ENCODE peak calls at places on chromosomes 2 and 18, in six cellular contexts. One of them, this sample, is unnamed.

GRCh38 chr18:36323421-36323820 is 25.9 kb downstream of the FHOD3 start:
- DNase-seq in left ventricle myocardium inferior: no peak
- DNase-seq in stimulated activated CD8-positive, alpha-beta memory T cell treated with anti-CD3 and anti-CD28 coated beads, Interleukin-15, amount 100 ng/mL, for 48 hours: no peak
- DNase-seq in stimulated activated CD4-positive, alpha-beta T cell treated with anti-CD3 and anti-CD28 coated beads, Interleukin-4, amount 100 ng/mL, for 48 hours: no peak
- DNase-seq in naive B cell: no peak
- DNase-seq in G401: no peak
- DNase-seq in this sample: no peak

GRCh38 chr2:216665717-216666116 is 29.6 kb downstream of the IGFBP5 start:
- DNase-seq in left ventricle myocardium inferior: no peak
- DNase-seq in stimulated activated CD4-positive, alpha-beta T cell treated with anti-CD3 and anti-CD28 coated beads, Interleukin-4, amount 100 ng/mL, for 48 hours: no peak
- DNase-seq in G401: no peak
- DNase-seq in naive B cell: no peak
- DNase-seq in stimulated activated CD8-positive, alpha-beta memory T cell treated with anti-CD3 and anti-CD28 coated beads, Interleukin-15, amount 100 ng/mL, for 48 hours: no peak
- DNase-seq in this sample: no peak

GRCh38 chr2:10238396-10238795 is 64.3 kb upstream of the HPCAL1 start:
- DNase-seq in stimulated activated CD8-positive, alpha-beta memory T cell treated with anti-CD3 and anti-CD28 coated beads, Interleukin-15, amount 100 ng/mL, for 48 hours: no peak
- DNase-seq in left ventricle myocardium inferior: peak
- DNase-seq in stimulated activated CD4-positive, alpha-beta T cell treated with anti-CD3 and anti-CD28 coated beads, Interleukin-4, amount 100 ng/mL, for 48 hours: no peak
- DNase-seq in G401: no peak
- DNase-seq in naive B cell: no peak
- DNase-seq in this sample: no peak

GRCh38 chr2:226977775-226978190 is 141.9 kb downstream of the RHBDD1 start:
- DNase-seq in naive B cell: no peak
- DNase-seq in stimulated activated CD8-positive, alpha-beta memory T cell treated with anti-CD3 and anti-CD28 coated beads, Interleukin-15, amount 100 ng/mL, for 48 hours: no peak
- DNase-seq in left ventricle myocardium inferior: no peak
- DNase-seq in stimulated activated CD4-positive, alpha-beta T cell treated with anti-CD3 and anti-CD28 coated beads, Interleukin-4, amount 100 ng/mL, for 48 hours: no peak
- DNase-seq in G401: peak
- DNase-seq in this sample: no peak

GRCh38 chr2:147511491-147511948 is 333.3 kb upstream of the ACVR2A start:
- DNase-seq in stimulated activated CD8-positive, alpha-beta memory T cell treated with anti-CD3 and anti-CD28 coated beads, Interleukin-15, amount 100 ng/mL, for 48 hours: no peak
- DNase-seq in stimulated activated CD4-positive, alpha-beta T cell treated with anti-CD3 and anti-CD28 coated beads, Interleukin-4, amount 100 ng/mL, for 48 hours: no peak
- DNase-seq in naive B cell: no peak
- DNase-seq in G401: no peak
- DNase-seq in left ventricle myocardium inferior: peak
- DNase-seq in this sample: no peak

GRCh38 chr2:220811952-220812570 is 760.0 kb downstream of the EPHA4 start:
- DNase-seq in left ventricle myocardium inferior: no peak
- DNase-seq in stimulated activated CD8-positive, alpha-beta memory T cell treated with anti-CD3 and anti-CD28 coated beads, Interleukin-15, amount 100 ng/mL, for 48 hours: no peak
- DNase-seq in stimulated activated CD4-positive, alpha-beta T cell treated with anti-CD3 and anti-CD28 coated beads, Interleukin-4, amount 100 ng/mL, for 48 hours: no peak
- DNase-seq in naive B cell: no peak
- DNase-seq in G401: no peak
- DNase-seq in this sample: no peak

GRCh38 chr2:169966449-169966848 is 139.2 kb downstream of the UBR3 start:
- DNase-seq in naive B cell: no peak
- DNase-seq in stimulated activated CD4-positive, alpha-beta T cell treated with anti-CD3 and anti-CD28 coated beads, Interleukin-4, amount 100 ng/mL, for 48 hours: no peak
- DNase-seq in stimulated activated CD8-positive, alpha-beta memory T cell treated with anti-CD3 and anti-CD28 coated beads, Interleukin-15, amount 100 ng/mL, for 48 hours: no peak
- DNase-seq in left ventricle myocardium inferior: no peak
- DNase-seq in G401: no peak
- DNase-seq in this sample: no peak

GRCh38 chr2:216643986-216644662 is 10.9 kb downstream of the IGFBP2 start:
- DNase-seq in G401: no peak
- DNase-seq in left ventricle myocardium inferior: no peak
- DNase-seq in stimulated activated CD8-positive, alpha-beta memory T cell treated with anti-CD3 and anti-CD28 coated beads, Interleukin-15, amount 100 ng/mL, for 48 hours: no peak
- DNase-seq in stimulated activated CD4-positive, alpha-beta T cell treated with anti-CD3 and anti-CD28 coated beads, Interleukin-4, amount 100 ng/mL, for 48 hours: no peak
- DNase-seq in naive B cell: no peak
- DNase-seq in this sample: no peak

GRCh38 chr2:148914463-148914862 is 39.4 kb downstream of the KIF5C start:
- DNase-seq in naive B cell: no peak
- DNase-seq in G401: peak
- DNase-seq in stimulated activated CD8-positive, alpha-beta memory T cell treated with anti-CD3 and anti-CD28 coated beads, Interleukin-15, amount 100 ng/mL, for 48 hours: no peak
- DNase-seq in left ventricle myocardium inferior: no peak
- DNase-seq in stimulated activated CD4-positive, alpha-beta T cell treated with anti-CD3 and anti-CD28 coated beads, Interleukin-4, amount 100 ng/mL, for 48 hours: no peak
- DNase-seq in this sample: no peak

GRCh38 chr2:158692372-158693103 is 102.6 kb upstream of the DAPL1 start:
- DNase-seq in stimulated activated CD4-positive, alpha-beta T cell treated with anti-CD3 and anti-CD28 coated beads, Interleukin-4, amount 100 ng/mL, for 48 hours: no peak
- DNase-seq in stimulated activated CD8-positive, alpha-beta memory T cell treated with anti-CD3 and anti-CD28 coated beads, Interleukin-15, amount 100 ng/mL, for 48 hours: no peak
- DNase-seq in left ventricle myocardium inferior: no peak
- DNase-seq in naive B cell: no peak
- DNase-seq in G401: no peak
- DNase-seq in this sample: no peak

GRCh38 chr18:35776481-35776880 is 194.9 kb downstream of the GALNT1 start:
- DNase-seq in stimulated activated CD4-positive, alpha-beta T cell treated with anti-CD3 and anti-CD28 coated beads, Interleukin-4, amount 100 ng/mL, for 48 hours: no peak
- DNase-seq in G401: no peak
- DNase-seq in left ventricle myocardium inferior: no peak
- DNase-seq in naive B cell: no peak
- DNase-seq in stimulated activated CD8-positive, alpha-beta memory T cell treated with anti-CD3 and anti-CD28 coated beads, Interleukin-15, amount 100 ng/mL, for 48 hours: no peak
- DNase-seq in this sample: no peak

GRCh38 chr18:79385326-79385725 is 10.4 kb upstream of the NFATC1 start:
- DNase-seq in G401: no peak
- DNase-seq in left ventricle myocardium inferior: no peak
- DNase-seq in naive B cell: no peak
- DNase-seq in stimulated activated CD8-positive, alpha-beta memory T cell treated with anti-CD3 and anti-CD28 coated beads, Interleukin-15, amount 100 ng/mL, for 48 hours: no peak
- DNase-seq in stimulated activated CD4-positive, alpha-beta T cell treated with anti-CD3 and anti-CD28 coated beads, Interleukin-4, amount 100 ng/mL, for 48 hours: no peak
- DNase-seq in this sample: no peak

GRCh38 chr2:112685167-112685884 is 35.5 kb upstream of the NT5DC4 start:
- DNase-seq in naive B cell: no peak
- DNase-seq in stimulated activated CD8-positive, alpha-beta memory T cell treated with anti-CD3 and anti-CD28 coated beads, Interleukin-15, amount 100 ng/mL, for 48 hours: no peak
- DNase-seq in left ventricle myocardium inferior: no peak
- DNase-seq in stimulated activated CD4-positive, alpha-beta T cell treated with anti-CD3 and anti-CD28 coated beads, Interleukin-4, amount 100 ng/mL, for 48 hours: no peak
- DNase-seq in G401: no peak
- DNase-seq in this sample: no peak

GRCh38 chr2:9205963-9206948 is at the start of gene ASAP2:
- DNase-seq in stimulated activated CD4-positive, alpha-beta T cell treated with anti-CD3 and anti-CD28 coated beads, Interleukin-4, amount 100 ng/mL, for 48 hours: peak
- DNase-seq in stimulated activated CD8-positive, alpha-beta memory T cell treated with anti-CD3 and anti-CD28 coated beads, Interleukin-15, amount 100 ng/mL, for 48 hours: peak
- DNase-seq in naive B cell: peak
- DNase-seq in left ventricle myocardium inferior: peak
- DNase-seq in G401: peak
- DNase-seq in this sample: peak

GRCh38 chr18:79366177-79367094 is 29.3 kb upstream of the NFATC1 start:
- DNase-seq in stimulated activated CD4-positive, alpha-beta T cell treated with anti-CD3 and anti-CD28 coated beads, Interleukin-4, amount 100 ng/mL, for 48 hours: no peak
- DNase-seq in left ventricle myocardium inferior: no peak
- DNase-seq in G401: no peak
- DNase-seq in stimulated activated CD8-positive, alpha-beta memory T cell treated with anti-CD3 and anti-CD28 coated beads, Interleukin-15, amount 100 ng/mL, for 48 hours: no peak
- DNase-seq in naive B cell: no peak
- DNase-seq in this sample: no peak

GRCh38 chr2:197704434-197705142 is 581 bp upstream of the MARS2 start:
- DNase-seq in naive B cell: no peak
- DNase-seq in G401: no peak
- DNase-seq in stimulated activated CD4-positive, alpha-beta T cell treated with anti-CD3 and anti-CD28 coated beads, Interleukin-4, amount 100 ng/mL, for 48 hours: no peak
- DNase-seq in stimulated activated CD8-positive, alpha-beta memory T cell treated with anti-CD3 and anti-CD28 coated beads, Interleukin-15, amount 100 ng/mL, for 48 hours: no peak
- DNase-seq in left ventricle myocardium inferior: no peak
- DNase-seq in this sample: no peak

GRCh38 chr18:3383381-3383915 is 66.5 kb upstream of the TGIF1 start:
- DNase-seq in naive B cell: no peak
- DNase-seq in G401: peak
- DNase-seq in stimulated activated CD4-positive, alpha-beta T cell treated with anti-CD3 and anti-CD28 coated beads, Interleukin-4, amount 100 ng/mL, for 48 hours: no peak
- DNase-seq in left ventricle myocardium inferior: no peak
- DNase-seq in stimulated activated CD8-positive, alpha-beta memory T cell treated with anti-CD3 and anti-CD28 coated beads, Interleukin-15, amount 100 ng/mL, for 48 hours: no peak
- DNase-seq in this sample: no peak

GRCh38 chr2:138029238-138029637 is 65.0 kb downstream of the HNMT start:
- DNase-seq in stimulated activated CD8-positive, alpha-beta memory T cell treated with anti-CD3 and anti-CD28 coated beads, Interleukin-15, amount 100 ng/mL, for 48 hours: no peak
- DNase-seq in naive B cell: no peak
- DNase-seq in left ventricle myocardium inferior: peak
- DNase-seq in G401: no peak
- DNase-seq in stimulated activated CD4-positive, alpha-beta T cell treated with anti-CD3 and anti-CD28 coated beads, Interleukin-4, amount 100 ng/mL, for 48 hours: no peak
- DNase-seq in this sample: no peak

GRCh38 chr2:54967269-54967668 is 83.0 kb downstream of the RTN4 start:
- DNase-seq in G401: no peak
- DNase-seq in stimulated activated CD4-positive, alpha-beta T cell treated with anti-CD3 and anti-CD28 coated beads, Interleukin-4, amount 100 ng/mL, for 48 hours: no peak
- DNase-seq in naive B cell: no peak
- DNase-seq in left ventricle myocardium inferior: no peak
- DNase-seq in stimulated activated CD8-positive, alpha-beta memory T cell treated with anti-CD3 and anti-CD28 coated beads, Interleukin-15, amount 100 ng/mL, for 48 hours: no peak
- DNase-seq in this sample: no peak

GRCh38 chr2:168964251-168964807 is 63.2 kb downstream of the G6PC2 start:
- DNase-seq in G401: no peak
- DNase-seq in left ventricle myocardium inferior: no peak
- DNase-seq in stimulated activated CD8-positive, alpha-beta memory T cell treated with anti-CD3 and anti-CD28 coated beads, Interleukin-15, amount 100 ng/mL, for 48 hours: no peak
- DNase-seq in stimulated activated CD4-positive, alpha-beta T cell treated with anti-CD3 and anti-CD28 coated beads, Interleukin-4, amount 100 ng/mL, for 48 hours: no peak
- DNase-seq in naive B cell: no peak
- DNase-seq in this sample: no peak

GRCh38 chr2:51722311-51722710 is 690.4 kb upstream of the NRXN1 start:
- DNase-seq in left ventricle myocardium inferior: no peak
- DNase-seq in stimulated activated CD8-positive, alpha-beta memory T cell treated with anti-CD3 and anti-CD28 coated beads, Interleukin-15, amount 100 ng/mL, for 48 hours: no peak
- DNase-seq in naive B cell: no peak
- DNase-seq in stimulated activated CD4-positive, alpha-beta T cell treated with anti-CD3 and anti-CD28 coated beads, Interleukin-4, amount 100 ng/mL, for 48 hours: no peak
- DNase-seq in G401: no peak
- DNase-seq in this sample: no peak

GRCh38 chr2:16105664-16106281 is 165.4 kb downstream of the MYCN start:
- DNase-seq in stimulated activated CD4-positive, alpha-beta T cell treated with anti-CD3 and anti-CD28 coated beads, Interleukin-4, amount 100 ng/mL, for 48 hours: no peak
- DNase-seq in stimulated activated CD8-positive, alpha-beta memory T cell treated with anti-CD3 and anti-CD28 coated beads, Interleukin-15, amount 100 ng/mL, for 48 hours: no peak
- DNase-seq in naive B cell: no peak
- DNase-seq in G401: no peak
- DNase-seq in left ventricle myocardium inferior: no peak
- DNase-seq in this sample: no peak

GRCh38 chr2:109254174-109254904 is 125.3 kb downstream of the SH3RF3 start:
- DNase-seq in stimulated activated CD4-positive, alpha-beta T cell treated with anti-CD3 and anti-CD28 coated beads, Interleukin-4, amount 100 ng/mL, for 48 hours: no peak
- DNase-seq in stimulated activated CD8-positive, alpha-beta memory T cell treated with anti-CD3 and anti-CD28 coated beads, Interleukin-15, amount 100 ng/mL, for 48 hours: no peak
- DNase-seq in left ventricle myocardium inferior: no peak
- DNase-seq in naive B cell: peak
- DNase-seq in G401: no peak
- DNase-seq in this sample: peak

GRCh38 chr18:48412339-48412929 is 3.3 kb upstream of the ZBTB7C start:
- DNase-seq in stimulated activated CD4-positive, alpha-beta T cell treated with anti-CD3 and anti-CD28 coated beads, Interleukin-4, amount 100 ng/mL, for 48 hours: peak
- DNase-seq in naive B cell: no peak
- DNase-seq in stimulated activated CD8-positive, alpha-beta memory T cell treated with anti-CD3 and anti-CD28 coated beads, Interleukin-15, amount 100 ng/mL, for 48 hours: no peak
- DNase-seq in left ventricle myocardium inferior: no peak
- DNase-seq in G401: peak
- DNase-seq in this sample: peak

GRCh38 chr2:219448099-219448775 is 13.6 kb downstream of the SPEG start:
- DNase-seq in left ventricle myocardium inferior: no peak
- DNase-seq in G401: no peak
- DNase-seq in stimulated activated CD8-positive, alpha-beta memory T cell treated with anti-CD3 and anti-CD28 coated beads, Interleukin-15, amount 100 ng/mL, for 48 hours: no peak
- DNase-seq in naive B cell: no peak
- DNase-seq in stimulated activated CD4-positive, alpha-beta T cell treated with anti-CD3 and anti-CD28 coated beads, Interleukin-4, amount 100 ng/mL, for 48 hours: no peak
- DNase-seq in this sample: no peak

GRCh38 chr18:46481048-46481846 is 175.8 kb downstream of the LOXHD1 start:
- DNase-seq in left ventricle myocardium inferior: peak
- DNase-seq in stimulated activated CD8-positive, alpha-beta memory T cell treated with anti-CD3 and anti-CD28 coated beads, Interleukin-15, amount 100 ng/mL, for 48 hours: peak
- DNase-seq in stimulated activated CD4-positive, alpha-beta T cell treated with anti-CD3 and anti-CD28 coated beads, Interleukin-4, amount 100 ng/mL, for 48 hours: peak
- DNase-seq in G401: peak
- DNase-seq in naive B cell: peak
- DNase-seq in this sample: peak

GRCh38 chr2:217108575-217109027 is 248.7 kb upstream of the TNP1 start:
- DNase-seq in stimulated activated CD4-positive, alpha-beta T cell treated with anti-CD3 and anti-CD28 coated beads, Interleukin-4, amount 100 ng/mL, for 48 hours: no peak
- DNase-seq in left ventricle myocardium inferior: no peak
- DNase-seq in stimulated activated CD8-positive, alpha-beta memory T cell treated with anti-CD3 and anti-CD28 coated beads, Interleukin-15, amount 100 ng/mL, for 48 hours: no peak
- DNase-seq in naive B cell: no peak
- DNase-seq in G401: no peak
- DNase-seq in this sample: no peak

GRCh38 chr18:31651369-31651768 is 33.0 kb downstream of the B4GALT6 start:
- DNase-seq in stimulated activated CD8-positive, alpha-beta memory T cell treated with anti-CD3 and anti-CD28 coated beads, Interleukin-15, amount 100 ng/mL, for 48 hours: no peak
- DNase-seq in G401: no peak
- DNase-seq in naive B cell: no peak
- DNase-seq in stimulated activated CD4-positive, alpha-beta T cell treated with anti-CD3 and anti-CD28 coated beads, Interleukin-4, amount 100 ng/mL, for 48 hours: no peak
- DNase-seq in left ventricle myocardium inferior: no peak
- DNase-seq in this sample: no peak

GRCh38 chr2:26805241-26805676 is 19.4 kb downstream of the CENPA start:
- DNase-seq in stimulated activated CD4-positive, alpha-beta T cell treated with anti-CD3 and anti-CD28 coated beads, Interleukin-4, amount 100 ng/mL, for 48 hours: no peak
- DNase-seq in G401: no peak
- DNase-seq in stimulated activated CD8-positive, alpha-beta memory T cell treated with anti-CD3 and anti-CD28 coated beads, Interleukin-15, amount 100 ng/mL, for 48 hours: no peak
- DNase-seq in left ventricle myocardium inferior: no peak
- DNase-seq in naive B cell: no peak
- DNase-seq in this sample: no peak

GRCh38 chr2:193462411-193462810 is 1267.7 kb upstream of the TMEFF2 start:
- DNase-seq in G401: no peak
- DNase-seq in stimulated activated CD8-positive, alpha-beta memory T cell treated with anti-CD3 and anti-CD28 coated beads, Interleukin-15, amount 100 ng/mL, for 48 hours: no peak
- DNase-seq in left ventricle myocardium inferior: no peak
- DNase-seq in naive B cell: no peak
- DNase-seq in stimulated activated CD4-positive, alpha-beta T cell treated with anti-CD3 and anti-CD28 coated beads, Interleukin-4, amount 100 ng/mL, for 48 hours: no peak
- DNase-seq in this sample: no peak

GRCh38 chr2:157264099-157264498 is 6.6 kb downstream of the GALNT5 start:
- DNase-seq in G401: peak
- DNase-seq in stimulated activated CD4-positive, alpha-beta T cell treated with anti-CD3 and anti-CD28 coated beads, Interleukin-4, amount 100 ng/mL, for 48 hours: no peak
- DNase-seq in naive B cell: no peak
- DNase-seq in stimulated activated CD8-positive, alpha-beta memory T cell treated with anti-CD3 and anti-CD28 coated beads, Interleukin-15, amount 100 ng/mL, for 48 hours: no peak
- DNase-seq in left ventricle myocardium inferior: no peak
- DNase-seq in this sample: no peak

GRCh38 chr18:12442946-12443345 is 35.2 kb downstream of the PRELID3A start:
- DNase-seq in left ventricle myocardium inferior: no peak
- DNase-seq in G401: no peak
- DNase-seq in stimulated activated CD8-positive, alpha-beta memory T cell treated with anti-CD3 and anti-CD28 coated beads, Interleukin-15, amount 100 ng/mL, for 48 hours: no peak
- DNase-seq in stimulated activated CD4-positive, alpha-beta T cell treated with anti-CD3 and anti-CD28 coated beads, Interleukin-4, amount 100 ng/mL, for 48 hours: no peak
- DNase-seq in naive B cell: no peak
- DNase-seq in this sample: no peak

GRCh38 chr18:44325903-44326650 is 354.6 kb upstream of the SETBP1 start:
- DNase-seq in stimulated activated CD8-positive, alpha-beta memory T cell treated with anti-CD3 and anti-CD28 coated beads, Interleukin-15, amount 100 ng/mL, for 48 hours: no peak
- DNase-seq in stimulated activated CD4-positive, alpha-beta T cell treated with anti-CD3 and anti-CD28 coated beads, Interleukin-4, amount 100 ng/mL, for 48 hours: peak
- DNase-seq in naive B cell: no peak
- DNase-seq in G401: peak
- DNase-seq in left ventricle myocardium inferior: peak
- DNase-seq in this sample: peak

GRCh38 chr2:231934441-231935206 is 8.4 kb upstream of the NPPC start:
- DNase-seq in stimulated activated CD8-positive, alpha-beta memory T cell treated with anti-CD3 and anti-CD28 coated beads, Interleukin-15, amount 100 ng/mL, for 48 hours: no peak
- DNase-seq in G401: no peak
- DNase-seq in stimulated activated CD4-positive, alpha-beta T cell treated with anti-CD3 and anti-CD28 coated beads, Interleukin-4, amount 100 ng/mL, for 48 hours: no peak
- DNase-seq in left ventricle myocardium inferior: no peak
- DNase-seq in naive B cell: no peak
- DNase-seq in this sample: no peak

This sample was measured in germinal center.